ENCODE peak calls at places on chromosomes 5 and 9, in ten cellular contexts. X, Y, Q, W, S, C, O, I, E and D are unnamed samples.

GRCh38 chr5:177303121-177303924 is at the start of the genes PRELID1 and RAB24:
- DNase-seq in X (peak; percentile 96), E (peak; percentile 88), Y (peak; percentile 67), W (no peak), O (peak; percentile 96), S (peak; percentile 84), Q (peak; percentile 92), C (peak; percentile 98), I (peak; percentile 86), D (peak; percentile 94)

GRCh38 chr9:86405926-86406325 is 51.7 kb upstream of the TUT7 start:
- DNase-seq in W (no peak), Y (peak; percentile 53), X (peak; percentile 8), Q (no peak), S (no peak), O (no peak), I (peak; percentile 42), C (no peak), E (no peak), D (no peak)

GRCh38 chr5:138536665-138537315 is 6.2 kb downstream of the ETF1 start:
- DNase-seq in X (peak; percentile 70), O (no peak), I (no peak), C (peak; percentile 40), Y (peak; percentile 43), S (no peak), Q (peak; percentile 27), W (no peak), E (no peak), D (no peak)

GRCh38 chr5:145944328-145944727 is 8.0 kb downstream of the SH3RF2 start:
- DNase-seq in Q (no peak), E (no peak), W (no peak), Y (peak; percentile 49), I (no peak), C (no peak), S (no peak), O (no peak), X (no peak), D (no peak)

GRCh38 chr9:3922846-3923245 is 377.0 kb downstream of the GLIS3 start:
- DNase-seq in X (no peak), S (no peak), E (no peak), Q (no peak), W (no peak), O (no peak), Y (no peak), C (no peak), I (no peak), D (no peak)

GRCh38 chr5:56711191-56711590 is 104.2 kb upstream of the MAP3K1 start:
- DNase-seq in I (no peak), E (no peak), W (no peak), Q (no peak), S (no peak), Y (no peak), O (no peak), X (no peak), C (no peak), D (no peak)

GRCh38 chr5:143156556-143156955 is 246.9 kb downstream of the NR3C1 start:
- DNase-seq in X (no peak), E (no peak), I (no peak), S (no peak), O (no peak), W (no peak), C (no peak), Q (no peak), Y (no peak), D (no peak)

GRCh38 chr9:113507256-113507655 is 43.7 kb downstream of the RGS3 start:
- DNase-seq in I (no peak), O (no peak), W (no peak), Y (no peak), S (no peak), X (no peak), C (no peak), E (no peak), Q (no peak), D (no peak)

GRCh38 chr5:180376511-180376910 is 23.4 kb upstream of the GFPT2 start:
- DNase-seq in C (peak; percentile 70), W (no peak), S (no peak), I (no peak), Q (no peak), O (no peak), X (no peak), E (no peak), Y (no peak), D (no peak)

GRCh38 chr5:64973226-64973625 is 204.5 kb downstream of the CWC27 start:
- DNase-seq in C (no peak), I (no peak), E (no peak), Y (no peak), X (no peak), Q (no peak), O (no peak), S (no peak), W (no peak), D (no peak)

GRCh38 chr9:101408374-101409078 is 9.9 kb downstream of the ZNF189 start:
- DNase-seq in I (no peak), W (no peak), Q (no peak), X (no peak), E (no peak), C (no peak), S (no peak), O (no peak), Y (no peak), D (no peak)

GRCh38 chr5:123670981-123671557 is 159.1 kb downstream of the CSNK1G3 start:
- DNase-seq in I (peak; percentile 25), X (peak; percentile 73), C (peak; percentile 27), Y (peak; percentile 34), W (no peak), O (no peak), S (peak; percentile 30), Q (peak; percentile 32), E (peak; percentile 5), D (no peak)

GRCh38 chr5:16539169-16539666 is 73.6 kb upstream of the ZNF622 start:
- DNase-seq in X (no peak), C (no peak), S (peak; percentile 73), I (no peak), Q (no peak), E (no peak), Y (peak; percentile 57), O (peak; percentile 91), W (no peak), D (peak; percentile 89)

DNA sequence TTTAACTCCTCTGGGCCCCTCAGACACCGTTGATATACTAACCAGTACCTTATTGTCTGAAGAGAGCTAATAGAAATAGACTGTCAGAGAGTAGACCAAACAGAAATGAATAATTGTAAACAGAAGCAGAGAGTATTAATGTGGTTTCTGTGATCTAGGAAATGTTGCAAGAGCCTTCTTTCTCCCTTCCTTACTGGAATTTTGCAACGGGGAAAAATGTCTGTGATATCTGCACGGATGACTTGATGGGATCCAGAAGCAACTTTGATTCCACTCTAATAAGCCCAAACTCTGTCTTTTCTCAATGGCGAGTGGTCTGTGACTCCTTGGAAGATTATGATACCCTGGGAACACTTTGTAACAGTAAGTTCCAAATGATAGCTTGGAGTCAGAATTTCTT is 5.1 kb downstream of the TYRP1 start:
- DNase-seq in O (no peak), Q (no peak), C (no peak), Y (no peak), I (no peak), S (no peak), W (no peak), X (no peak), E (no peak), D (no peak)
- TF ChIP-seq POLR2AphosphoS5 in O (no peak), Q (no peak), C (no peak), Y (no peak), I (no peak), S (no peak), W (no peak), X (no peak), E (no peak), D (peak; percentile 63)

GRCh38 chr9:110130791-110131416 is 77.1 kb downstream of the C9orf152 start:
- DNase-seq in O (no peak), W (no peak), S (no peak), X (peak; percentile 66), I (no peak), C (no peak), Y (no peak), E (no peak), Q (no peak), D (no peak)
- TF ChIP-seq POLR2AphosphoS5 in O (no peak), W (no peak), S (no peak), X (no peak), I (no peak), C (no peak), Y (no peak), E (no peak), Q (no peak), D (no peak)

GRCh38 chr9:116549786-116550660 is 137.1 kb upstream of the TRIM32 start:
- DNase-seq in I (no peak), E (no peak), Q (no peak), W (no peak), S (no peak), O (no peak), C (no peak), X (no peak), Y (no peak), D (no peak)

GRCh38 chr9:116550728-116551436 is 136.2 kb upstream of the TRIM32 start:
- DNase-seq in I (no peak), C (no peak), O (no peak), S (no peak), Y (no peak), E (no peak), X (peak; percentile 24), Q (no peak), W (no peak), D (no peak)

GRCh38 chr9:116546711-116547581 is 140.2 kb upstream of the TRIM32 start:
- DNase-seq in I (no peak), Y (peak; percentile 90), C (no peak), X (no peak), Q (no peak), O (no peak), W (no peak), E (no peak), S (no peak), D (no peak)

GRCh38 chr9:116547729-116548426 is 139.2 kb upstream of the TRIM32 start:
- DNase-seq in E (no peak), W (no peak), I (no peak), S (no peak), C (no peak), Q (no peak), X (peak; percentile 20), O (no peak), Y (no peak), D (no peak)

GRCh38 chr9:116549061-116549664 is 137.9 kb upstream of the TRIM32 start:
- DNase-seq in C (no peak), X (no peak), O (peak; percentile 89), I (no peak), Y (peak; percentile 91), W (no peak), Q (no peak), E (no peak), S (peak; percentile 72), D (peak; percentile 89)
- TF ChIP-seq POLR2AphosphoS5 in C (no peak), X (no peak), O (peak; percentile 57), I (no peak), Y (no peak), W (no peak), Q (no peak), E (no peak), S (peak; percentile 74), D (no peak)

DNA sequence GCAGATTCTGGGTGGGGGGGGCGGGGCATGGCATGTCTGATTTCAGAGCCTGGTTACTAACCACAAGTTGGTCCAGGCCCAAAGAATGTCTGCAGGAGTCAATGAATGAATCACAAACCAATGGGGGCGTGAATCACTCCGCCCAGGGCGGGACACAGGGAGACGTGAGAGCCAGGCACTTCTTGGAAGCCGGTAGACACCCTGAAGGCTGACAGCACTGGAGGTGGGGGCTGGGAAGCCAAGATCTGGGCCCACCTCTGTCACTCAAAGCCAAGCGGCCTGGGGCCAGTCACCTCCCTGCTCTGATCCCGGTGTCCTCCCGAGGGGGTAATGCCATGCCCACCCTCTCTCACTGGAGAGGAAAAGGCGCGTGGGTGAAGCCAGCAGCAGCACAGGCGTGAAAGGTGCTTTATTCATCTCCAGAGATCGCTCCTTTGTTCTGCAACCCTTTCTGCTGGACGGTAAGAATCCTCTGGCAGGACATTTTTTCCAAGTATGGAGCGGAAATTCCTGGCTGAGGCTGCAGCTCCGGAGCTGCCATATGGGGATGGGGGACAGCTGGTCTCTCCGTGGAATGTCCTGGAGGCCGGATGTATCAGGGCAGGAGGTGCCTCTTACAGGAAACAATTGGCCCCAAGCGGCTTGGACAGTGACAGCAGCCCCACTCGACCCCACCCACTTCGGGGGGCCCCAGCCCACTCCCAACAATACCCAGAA is 85.0 kb downstream of the STK10 start:
- DNase-seq in C (no peak), W (no peak), X (peak; percentile 77), O (no peak), S (peak; percentile 77), I (no peak), Y (no peak), E (no peak), Q (peak; percentile 57), D (peak; percentile 89)
- TF ChIP-seq POLR2AphosphoS5 in C (peak; percentile 17), W (no peak), X (no peak), O (no peak), S (no peak), I (no peak), Y (no peak), E (no peak), Q (no peak), D (no peak)